ENCODE peak calls at places on chromosomes 11 and 22, in seven cellular contexts. B is A549; V is body of pancreas; O is SK-N-SH treated with all-trans-retinoic acid at 6 μM for 48 hours; M is T-helper 17 cell; K is upper lobe of right lung; Z is naive thymus-derived CD8-positive, alpha-beta T cell. J is an unnamed sample.

GRCh38 chr11:36398261-36398953 is 102.3 kb downstream of the PRR5L start:
- ATAC-seq in O (no peak), Z (no peak), B (no peak), V (no peak), M (no peak), K (peak), J (no peak)

GRCh38 chr11:109374441-109374840 is 47.5 kb upstream of the C11orf87 start:
- ATAC-seq in Z (no peak), V (no peak), B (no peak), O (no peak), M (no peak), K (no peak), J (no peak)

GRCh38 chr11:60378359-60378758 is at the start of gene MS4A7:
- ATAC-seq in B (no peak), M (peak), V (no peak), O (no peak), Z (peak), K (peak), J (peak)

GRCh38 chr22:22086501-22087158 is 104.0 kb upstream of the TOP3B start:
- ATAC-seq in M (no peak), K (peak), Z (no peak), V (no peak), O (no peak), B (no peak), J (no peak)

GRCh38 chr11:69797737-69798528 is 21.3 kb downstream of the FGF3 start:
- ATAC-seq in O (no peak), M (no peak), B (no peak), Z (no peak), K (no peak), V (no peak), J (no peak)

GRCh38 chr11:34404280-34404679 is 34.5 kb upstream of the CAT start:
- ATAC-seq in M (no peak), K (no peak), O (no peak), Z (no peak), B (no peak), V (no peak), J (no peak)

GRCh38 chr22:37400719-37401118 is 26.6 kb downstream of the ELFN2 start:
- ATAC-seq in M (no peak), Z (no peak), K (no peak), O (no peak), B (no peak), V (no peak), J (no peak)

GRCh38 chr11:123483465-123483864 is 53.4 kb downstream of the GRAMD1B start:
- ATAC-seq in Z (no peak), M (no peak), O (no peak), B (no peak), K (no peak), V (no peak), J (no peak)

GRCh38 chr11:120132645-120133185 is 5.2 kb downstream of the TRIM29 start:
- ATAC-seq in O (no peak), Z (no peak), M (no peak), B (no peak), K (no peak), V (no peak), J (no peak)

GRCh38 chr11:27625347-27625912 is 74.8 kb downstream of the BDNF start:
- ATAC-seq in O (no peak), V (no peak), K (no peak), Z (no peak), M (no peak), B (no peak), J (no peak)

GRCh38 chr11:113001709-113002108 is 40.5 kb downstream of the NCAM1 start:
- ATAC-seq in B (no peak), Z (no peak), V (no peak), O (no peak), K (no peak), M (no peak), J (no peak)

GRCh38 chr11:109728056-109728455 is 306.1 kb downstream of the C11orf87 start:
- ATAC-seq in Z (no peak), O (no peak), V (no peak), M (no peak), K (no peak), B (no peak), J (no peak)

GRCh38 chr11:134503104-134503503 is 91.1 kb upstream of the B3GAT1 start:
- ATAC-seq in K (no peak), V (no peak), O (no peak), B (no peak), Z (no peak), M (no peak), J (no peak)

GRCh38 chr22:31692186-31692886 is 30.3 kb upstream of the PISD start:
- ATAC-seq in O (no peak), M (peak), B (no peak), Z (peak), K (no peak), V (no peak), J (no peak)